ENCODE peak calls at places on chromosomes 16 and 17, in four cellular contexts. One of them, this sample, is unnamed.

GRCh38 chr17:28384281-28385036 is 13.0 kb downstream of the SARM1 start:
- DNase-seq in activated naive CD4-positive, alpha-beta T cell treated with anti-CD3 and anti-CD28 coated beads, Interleukin-2, amount 50 U/mL, for 16 hours: peak
- DNase-seq in nucleus accumbens: no peak
- DNase-seq in RPMI8226: peak
- DNase-seq in this sample: no peak

GRCh38 chr16:75017670-75018525 is 19.1 kb downstream of the ZNRF1 start:
- DNase-seq in activated naive CD4-positive, alpha-beta T cell treated with anti-CD3 and anti-CD28 coated beads, Interleukin-2, amount 50 U/mL, for 16 hours: no peak
- DNase-seq in RPMI8226: no peak
- DNase-seq in nucleus accumbens: no peak
- DNase-seq in this sample: no peak

GRCh38 chr17:72634621-72635020 is 457.9 kb downstream of the SLC39A11 start:
- DNase-seq in RPMI8226: peak
- DNase-seq in activated naive CD4-positive, alpha-beta T cell treated with anti-CD3 and anti-CD28 coated beads, Interleukin-2, amount 50 U/mL, for 16 hours: no peak
- DNase-seq in nucleus accumbens: no peak
- DNase-seq in this sample: no peak

GRCh38 chr17:7706631-7707354 is 1.8 kb downstream of the EFNB3 start:
- DNase-seq in nucleus accumbens: no peak
- DNase-seq in RPMI8226: no peak
- DNase-seq in activated naive CD4-positive, alpha-beta T cell treated with anti-CD3 and anti-CD28 coated beads, Interleukin-2, amount 50 U/mL, for 16 hours: no peak
- DNase-seq in this sample: no peak

GRCh38 chr17:2906907-2907306 is 110.7 kb downstream of the RAP1GAP2 start:
- DNase-seq in activated naive CD4-positive, alpha-beta T cell treated with anti-CD3 and anti-CD28 coated beads, Interleukin-2, amount 50 U/mL, for 16 hours: peak
- DNase-seq in nucleus accumbens: no peak
- DNase-seq in RPMI8226: no peak
- DNase-seq in this sample: no peak

GRCh38 chr17:73750975-73751374 is 106.7 kb upstream of the SDK2 start:
- DNase-seq in RPMI8226: no peak
- DNase-seq in nucleus accumbens: no peak
- DNase-seq in activated naive CD4-positive, alpha-beta T cell treated with anti-CD3 and anti-CD28 coated beads, Interleukin-2, amount 50 U/mL, for 16 hours: no peak
- DNase-seq in this sample: no peak

GRCh38 chr17:35448214-35448898 is at the start of gene SLFN13:
- DNase-seq in nucleus accumbens: no peak
- DNase-seq in RPMI8226: peak
- DNase-seq in activated naive CD4-positive, alpha-beta T cell treated with anti-CD3 and anti-CD28 coated beads, Interleukin-2, amount 50 U/mL, for 16 hours: peak
- DNase-seq in this sample: peak

GRCh38 chr16:74199066-74199841 is 97.4 kb upstream of the PSMD7 start:
- DNase-seq in RPMI8226: no peak
- DNase-seq in activated naive CD4-positive, alpha-beta T cell treated with anti-CD3 and anti-CD28 coated beads, Interleukin-2, amount 50 U/mL, for 16 hours: no peak
- DNase-seq in nucleus accumbens: no peak
- DNase-seq in this sample: no peak

GRCh38 chr17:79633154-79633553 is 22.3 kb upstream of the RBFOX3 start:
- DNase-seq in activated naive CD4-positive, alpha-beta T cell treated with anti-CD3 and anti-CD28 coated beads, Interleukin-2, amount 50 U/mL, for 16 hours: no peak
- DNase-seq in RPMI8226: no peak
- DNase-seq in nucleus accumbens: no peak
- DNase-seq in this sample: no peak

GRCh38 chr16:3045758-3046505 is 429 bp upstream of the MMP25 start:
- DNase-seq in nucleus accumbens: no peak
- DNase-seq in activated naive CD4-positive, alpha-beta T cell treated with anti-CD3 and anti-CD28 coated beads, Interleukin-2, amount 50 U/mL, for 16 hours: no peak
- DNase-seq in RPMI8226: peak
- DNase-seq in this sample: no peak

GRCh38 chr17:69762766-69763165 is 312.3 kb upstream of the KCNJ16 start:
- DNase-seq in nucleus accumbens: no peak
- DNase-seq in RPMI8226: no peak
- DNase-seq in activated naive CD4-positive, alpha-beta T cell treated with anti-CD3 and anti-CD28 coated beads, Interleukin-2, amount 50 U/mL, for 16 hours: no peak
- DNase-seq in this sample: no peak

GRCh38 chr16:19883296-19883951 is 1.2 kb downstream of the GPRC5B start:
- DNase-seq in nucleus accumbens: peak
- DNase-seq in activated naive CD4-positive, alpha-beta T cell treated with anti-CD3 and anti-CD28 coated beads, Interleukin-2, amount 50 U/mL, for 16 hours: peak
- DNase-seq in RPMI8226: no peak
- DNase-seq in this sample: no peak

GRCh38 chr17:29588017-29588557 is 1.4 kb downstream of the GIT1 start:
- DNase-seq in nucleus accumbens: no peak
- DNase-seq in RPMI8226: no peak
- DNase-seq in activated naive CD4-positive, alpha-beta T cell treated with anti-CD3 and anti-CD28 coated beads, Interleukin-2, amount 50 U/mL, for 16 hours: peak
- DNase-seq in this sample: no peak

GRCh38 chr16:85174871-85175723 is 62.8 kb upstream of the CIBAR2 start:
- DNase-seq in RPMI8226: no peak
- DNase-seq in nucleus accumbens: no peak
- DNase-seq in activated naive CD4-positive, alpha-beta T cell treated with anti-CD3 and anti-CD28 coated beads, Interleukin-2, amount 50 U/mL, for 16 hours: no peak
- DNase-seq in this sample: no peak

GRCh38 chr17:18139498-18139897 is 30.9 kb downstream of the MYO15A start:
- DNase-seq in RPMI8226: no peak
- DNase-seq in nucleus accumbens: no peak
- DNase-seq in activated naive CD4-positive, alpha-beta T cell treated with anti-CD3 and anti-CD28 coated beads, Interleukin-2, amount 50 U/mL, for 16 hours: no peak
- DNase-seq in this sample: no peak

GRCh38 chr17:50265690-50266306 is 8.5 kb upstream of the TMEM92 start:
- DNase-seq in nucleus accumbens: no peak
- DNase-seq in activated naive CD4-positive, alpha-beta T cell treated with anti-CD3 and anti-CD28 coated beads, Interleukin-2, amount 50 U/mL, for 16 hours: no peak
- DNase-seq in RPMI8226: no peak
- DNase-seq in this sample: no peak

GRCh38 chr16:20866161-20866772 is 33.9 kb downstream of the DCUN1D3 start:
- DNase-seq in nucleus accumbens: no peak
- DNase-seq in activated naive CD4-positive, alpha-beta T cell treated with anti-CD3 and anti-CD28 coated beads, Interleukin-2, amount 50 U/mL, for 16 hours: no peak
- DNase-seq in RPMI8226: no peak
- DNase-seq in this sample: peak

GRCh38 chr16:50025544-50025931 is 513 bp downstream of the CNEP1R1 start:
- DNase-seq in nucleus accumbens: no peak
- DNase-seq in activated naive CD4-positive, alpha-beta T cell treated with anti-CD3 and anti-CD28 coated beads, Interleukin-2, amount 50 U/mL, for 16 hours: peak
- DNase-seq in RPMI8226: peak
- DNase-seq in this sample: peak